ENCODE peak calls at places on chromosomes 6 and 20, in six cellular contexts. O is NB4, I is A549, Y is HepG2, J is GM12878, N is K562. B is an unnamed sample.

GRCh38 chr6:35687658-35688604 is 784 bp downstream of the FKBP5 start:
- DNase-seq in O (peak), I (peak), Y (no peak), J (peak), N (peak), B (peak)

GRCh38 chr6:91079939-91080338 is 493.1 kb upstream of the MAP3K7 start:
- DNase-seq in O (no peak), I (no peak), Y (no peak), J (no peak), N (no peak), B (no peak)

GRCh38 chr6:154460306-154461071 is 50.0 kb downstream of the CNKSR3 start:
- DNase-seq in O (no peak), I (no peak), Y (peak), J (no peak), N (no peak), B (no peak)

GRCh38 chr6:7469696-7470095 is 71.8 kb upstream of the DSP start:
- DNase-seq in O (no peak), I (no peak), Y (no peak), J (no peak), N (no peak), B (no peak)

GRCh38 chr6:20605581-20605980 is 71.3 kb downstream of the CDKAL1 start:
- DNase-seq in O (peak), I (no peak), Y (no peak), J (no peak), N (no peak), B (no peak)

GRCh38 chr6:149435919-149436586 is 36.0 kb downstream of the SUMO4 start:
- DNase-seq in O (no peak), I (no peak), Y (no peak), J (no peak), N (peak), B (no peak)

GRCh38 chr20:219290-220115 is 7.6 kb upstream of the DEFB129 start:
- DNase-seq in O (peak), I (peak), Y (peak), J (no peak), N (peak), B (peak)

GRCh38 chr20:9214676-9215075 is 145.8 kb downstream of the PLCB4 start:
- DNase-seq in O (no peak), I (peak), Y (no peak), J (no peak), N (no peak), B (no peak)

GRCh38 chr6:33430991-33431879 is 11.4 kb downstream of the SYNGAP1 start:
- DNase-seq in O (peak), I (peak), Y (peak), J (no peak), N (peak), B (peak)

GRCh38 chr6:109512271-109512817 is 29.3 kb upstream of the ZBTB24 start:
- DNase-seq in O (no peak), I (no peak), Y (no peak), J (no peak), N (no peak), B (peak)

GRCh38 chr6:7107578-7108195 is at the start of gene RREB1:
- DNase-seq in O (peak), I (peak), Y (peak), J (no peak), N (peak), B (peak)

GRCh38 chr6:100592929-100593328 is 128.2 kb upstream of the SIM1 start:
- DNase-seq in O (peak), I (no peak), Y (no peak), J (no peak), N (no peak), B (no peak)

GRCh38 chr6:2760882-2761842 is 4.0 kb upstream of the WRNIP1 start:
- DNase-seq in O (peak), I (no peak), Y (no peak), J (no peak), N (peak), B (peak)

GRCh38 chr6:38266921-38267354 is 372.8 kb downstream of the BTBD9 start:
- DNase-seq in O (no peak), I (no peak), Y (no peak), J (no peak), N (no peak), B (no peak)

GRCh38 chr6:32086661-32087573 is 22.2 kb downstream of the TNXB start:
- DNase-seq in O (peak), I (no peak), Y (peak), J (peak), N (no peak), B (no peak)

GRCh38 chr6:127186889-127187288 is 68.4 kb downstream of the RSPO3 start:
- DNase-seq in O (peak), I (peak), Y (peak), J (no peak), N (peak), B (no peak)

GRCh38 chr6:43736211-43736786 is 33.7 kb upstream of the VEGFA start:
- DNase-seq in O (no peak), I (no peak), Y (peak), J (no peak), N (no peak), B (no peak)

GRCh38 chr6:2111162-2111677 is 134.2 kb downstream of the GMDS start:
- DNase-seq in O (no peak), I (peak), Y (no peak), J (peak), N (no peak), B (peak)

GRCh38 chr20:43949741-43950618 is 35.3 kb downstream of the TOX2 start:
- DNase-seq in O (peak), I (no peak), Y (no peak), J (peak), N (peak), B (no peak)

DNA sequence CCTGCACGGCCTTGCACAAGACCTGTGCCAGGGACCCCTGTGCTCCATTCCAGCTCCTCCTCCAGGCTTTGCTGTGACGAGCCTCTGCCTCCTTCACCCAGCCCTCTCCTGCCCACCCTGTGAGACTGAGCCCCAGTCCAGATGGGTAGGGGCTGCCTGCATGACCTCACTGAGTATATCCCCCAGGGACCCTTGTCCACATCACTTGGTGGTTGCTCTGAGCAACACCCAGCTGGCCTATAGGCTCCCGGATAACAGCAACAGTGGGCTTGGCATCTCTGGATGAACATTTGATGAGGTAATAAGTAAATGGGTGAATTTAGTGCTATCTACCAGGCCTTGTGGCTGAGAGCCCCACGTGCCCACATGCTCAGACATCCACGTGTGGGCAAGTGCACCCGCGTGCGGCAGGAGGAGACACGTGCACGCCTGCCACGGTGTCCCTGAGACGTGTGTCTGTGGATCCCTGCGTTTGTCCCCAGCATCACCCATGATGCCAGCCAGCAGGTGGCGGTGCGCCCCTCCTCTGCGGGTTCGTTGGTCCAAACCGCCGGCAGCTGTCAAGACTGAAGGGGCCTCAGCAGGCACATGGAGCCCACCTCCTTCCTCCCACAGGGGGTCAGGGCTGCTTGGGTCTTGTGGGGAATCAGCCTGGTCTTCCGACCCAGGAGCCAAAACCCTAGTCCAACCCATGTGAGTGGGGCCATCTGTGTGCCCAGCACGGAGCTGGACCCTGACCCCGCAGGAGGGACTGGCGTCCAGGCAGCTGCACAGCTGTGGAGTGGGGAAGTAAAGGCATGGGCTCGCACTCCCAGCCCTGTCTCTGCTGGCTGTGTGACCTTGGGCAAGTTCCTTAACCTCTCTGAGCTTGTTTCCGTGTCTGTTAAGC is 45.9 kb downstream of the FGD2 start:
- DNase-seq in O (peak), I (peak), Y (peak), J (peak), N (peak), B (peak)
- TF ChIP-seq POLR2A in O (no peak), I (no peak), Y (no peak), J (no peak), N (no peak), B (no peak)

GRCh38 chr6:4873928-4874327 is 97.7 kb downstream of the CDYL start:
- DNase-seq in O (no peak), I (no peak), Y (no peak), J (no peak), N (no peak), B (no peak)

GRCh38 chr6:4871825-4872224 is 95.6 kb downstream of the CDYL start:
- DNase-seq in O (no peak), I (no peak), Y (no peak), J (no peak), N (no peak), B (no peak)

GRCh38 chr6:4870821-4871494 is 94.8 kb downstream of the CDYL start:
- DNase-seq in O (no peak), I (no peak), Y (no peak), J (no peak), N (no peak), B (peak)

GRCh38 chr6:4872841-4873240 is 96.6 kb downstream of the CDYL start:
- DNase-seq in O (no peak), I (no peak), Y (no peak), J (no peak), N (no peak), B (peak)
- TF ChIP-seq MYC in O (no peak), I (no peak), Y (no peak), J (no peak), N (no peak), B (no peak)

GRCh38 chr6:111759836-111760785 is 113.1 kb downstream of the FYN start:
- DNase-seq in O (no peak), I (no peak), Y (no peak), J (no peak), N (no peak), B (no peak)

GRCh38 chr6:111759413-111759835 is 113.8 kb downstream of the FYN start:
- DNase-seq in O (no peak), I (no peak), Y (no peak), J (no peak), N (no peak), B (no peak)

GRCh38 chr6:111761783-111762312 is 111.4 kb downstream of the FYN start:
- DNase-seq in O (peak), I (no peak), Y (no peak), J (no peak), N (no peak), B (no peak)

GRCh38 chr6:111757342-111757741 is 115.9 kb downstream of the FYN start:
- DNase-seq in O (no peak), I (no peak), Y (no peak), J (no peak), N (no peak), B (peak)

DNA sequence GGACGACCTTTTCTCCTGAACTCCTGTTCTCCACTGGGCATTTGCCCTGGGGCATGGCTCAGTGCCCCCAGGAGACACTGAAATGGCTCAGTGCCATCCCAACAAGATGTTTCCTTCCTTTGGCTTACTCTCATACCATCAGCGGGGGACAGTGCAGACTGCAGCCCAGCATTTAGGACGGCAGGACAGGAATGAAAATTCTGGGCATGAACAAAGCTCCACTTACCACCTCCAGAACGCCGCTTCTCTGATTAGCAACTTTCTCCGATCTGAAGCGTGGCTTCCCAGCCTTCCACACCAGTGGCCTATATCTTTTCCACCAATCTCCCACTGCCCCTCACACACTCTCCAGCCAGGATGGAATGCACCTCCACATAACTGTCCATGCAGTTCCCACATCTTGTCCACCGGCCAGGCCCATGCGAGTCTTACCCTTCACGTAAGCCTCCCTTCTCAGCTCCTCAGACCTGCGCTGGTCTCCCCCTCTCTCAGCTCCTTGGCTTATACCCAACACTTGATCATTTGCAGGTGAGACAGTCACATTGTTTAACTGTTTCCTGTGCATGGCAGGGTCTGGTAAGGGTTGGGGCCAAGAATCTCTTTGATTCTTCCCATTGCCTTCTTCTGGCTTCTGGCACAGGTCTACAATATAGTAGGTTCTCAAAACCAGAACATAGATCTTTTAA is 114.5 kb downstream of the FYN start:
- DNase-seq in O (no peak), I (no peak), Y (no peak), J (no peak), N (no peak), B (no peak)
- TF ChIP-seq POLR2A in O (no peak), I (no peak), Y (no peak), J (no peak), N (no peak), B (no peak)

GRCh38 chr20:25079171-25079570 is 2.8 kb downstream of the VSX1 start:
- DNase-seq in O (no peak), I (no peak), Y (no peak), J (no peak), N (no peak), B (no peak)
- TF ChIP-seq MYC in O (no peak), I (no peak), Y (no peak), J (no peak), N (no peak), B (no peak)

B was measured in endothelial cell of umbilical vein.